ENCODE peak calls at places on chromosomes 12 and 14, in seven cellular contexts. N, X, H, C, E, A and Z are unnamed samples.

GRCh38 chr12:108570743-108571603 is 8.6 kb downstream of the ISCU start:
- DNase-seq in N (no peak), X (no peak), H (no peak), C (peak; percentile 43), E (no peak), A (no peak), Z (no peak)

GRCh38 chr12:132451172-132451835 is 38.6 kb upstream of the FBRSL1 start:
- DNase-seq in N (no peak), X (no peak), H (no peak), C (no peak), E (no peak), A (no peak), Z (no peak)

GRCh38 chr12:59698599-59698998 is 102.8 kb downstream of the SLC16A7 start:
- DNase-seq in N (no peak), X (no peak), H (no peak), C (no peak), E (no peak), A (no peak), Z (no peak)

GRCh38 chr14:77616133-77616453 is 344 bp downstream of the SPTLC2 start:
- DNase-seq in N (no peak), X (no peak), H (no peak), C (no peak), E (no peak), A (no peak), Z (no peak)

GRCh38 chr12:3034067-3034750 is 43.0 kb upstream of the TSPAN9 start:
- DNase-seq in N (peak; percentile 53), X (peak; percentile 59), H (peak; percentile 51), C (peak; percentile 88), E (no peak), A (peak; percentile 77), Z (peak; percentile 14)

GRCh38 chr12:121776190-121777098 is 17.0 kb downstream of the RHOF start:
- DNase-seq in N (peak; percentile 90), X (peak; percentile 87), H (peak; percentile 89), C (peak; percentile 73), E (peak; percentile 71), A (peak; percentile 91), Z (no peak)

GRCh38 chr14:28088125-28088524 is 678.5 kb upstream of the FOXG1 start:
- DNase-seq in N (no peak), X (no peak), H (no peak), C (no peak), E (no peak), A (no peak), Z (no peak)

GRCh38 chr12:85301054-85301453 is 21.0 kb downstream of the ALX1 start:
- DNase-seq in N (no peak), X (no peak), H (no peak), C (no peak), E (no peak), A (no peak), Z (peak; percentile 12)

GRCh38 chr14:79101388-79101787 is 931.2 kb downstream of the NRXN3 start:
- DNase-seq in N (no peak), X (no peak), H (no peak), C (no peak), E (no peak), A (no peak), Z (no peak)

GRCh38 chr14:97299661-97300060 is 502.5 kb downstream of the VRK1 start:
- DNase-seq in N (no peak), X (no peak), H (no peak), C (peak; percentile 41), E (peak; percentile 2), A (no peak), Z (no peak)

GRCh38 chr12:67758119-67758873 is 109.8 kb downstream of the DYRK2 start:
- DNase-seq in N (no peak), X (no peak), H (no peak), C (no peak), E (no peak), A (no peak), Z (no peak)

GRCh38 chr14:96710060-96710636 is 87.0 kb upstream of the VRK1 start:
- DNase-seq in N (no peak), X (no peak), H (no peak), C (no peak), E (no peak), A (no peak), Z (no peak)

GRCh38 chr12:106255952-106256351 is 8.1 kb upstream of the CKAP4 start:
- DNase-seq in N (no peak), X (no peak), H (no peak), C (peak; percentile 40), E (no peak), A (no peak), Z (no peak)

GRCh38 chr12:107415066-107415465 is 270.5 kb upstream of the PWP1 start:
- DNase-seq in N (no peak), X (no peak), H (no peak), C (no peak), E (no peak), A (no peak), Z (no peak)

GRCh38 chr12:26195641-26196423 is 459 bp downstream of the SSPN start:
- DNase-seq in N (peak; percentile 44), X (peak; percentile 78), H (peak; percentile 62), C (peak; percentile 61), E (no peak), A (peak; percentile 69), Z (no peak)

GRCh38 chr14:20262642-20263128 is 23.6 kb downstream of the OR11H4 start:
- DNase-seq in N (no peak), X (no peak), H (no peak), C (peak; percentile 50), E (no peak), A (no peak), Z (peak; percentile 79)

GRCh38 chr14:68645371-68645770 is 147.5 kb downstream of the ZFP36L1 start:
- DNase-seq in N (no peak), X (no peak), H (no peak), C (no peak), E (no peak), A (no peak), Z (no peak)

GRCh38 chr12:25121916-25122315 is 73.0 kb downstream of the DNAI7 start:
- DNase-seq in N (no peak), X (no peak), H (no peak), C (no peak), E (no peak), A (no peak), Z (no peak)

GRCh38 chr14:104373055-104373854 is 206.3 kb upstream of the C14orf180 start:
- DNase-seq in N (no peak), X (peak; percentile 38), H (no peak), C (no peak), E (no peak), A (no peak), Z (no peak)

GRCh38 chr12:98939350-98939749 is 294.3 kb downstream of the APAF1 start:
- DNase-seq in N (no peak), X (no peak), H (no peak), C (peak; percentile 69), E (no peak), A (no peak), Z (no peak)

GRCh38 chr14:71448431-71449315 is 483.6 kb upstream of the RGS6 start:
- DNase-seq in N (no peak), X (no peak), H (no peak), C (no peak), E (no peak), A (no peak), Z (no peak)
- H3K27ac ChIP-seq in N (no peak overlapping the region), X (no peak overlapping the region), H (no peak overlapping the region), C (no peak overlapping the region), E (no peak overlapping the region), A (no peak overlapping the region), Z (peak overlapping the region; percentile 47)

DNA sequence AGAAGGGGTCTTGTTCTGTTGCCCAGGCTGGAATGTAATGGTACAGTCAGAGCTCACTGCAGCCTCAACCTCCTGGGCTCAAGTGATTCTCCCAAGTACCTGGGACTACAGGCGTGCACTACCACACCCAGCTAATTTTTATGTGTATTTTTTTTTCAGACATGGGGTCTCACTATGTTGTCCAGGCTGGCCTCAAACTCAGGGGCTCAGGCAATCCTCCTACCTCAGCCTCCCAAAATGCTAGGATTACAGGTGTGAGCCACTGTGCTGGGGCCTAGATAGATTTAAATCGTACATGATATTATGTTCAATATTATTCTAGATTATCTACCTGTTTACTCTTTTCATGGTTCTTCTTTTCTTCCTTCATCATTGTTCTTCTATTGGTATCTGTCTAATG is 61.5 kb downstream of the IFT81 start:
- DNase-seq in N (no peak), X (no peak), H (no peak), C (no peak), E (no peak), A (no peak), Z (no peak)
- H3K27ac ChIP-seq in N (no peak overlapping the region), X (no peak overlapping the region), H (no peak overlapping the region), C (no peak overlapping the region), E (no peak overlapping the region), A (no peak overlapping the region), Z (no peak overlapping the region)

GRCh38 chr14:59585891-59586554 is 9.4 kb upstream of the CCDC175 start:
- DNase-seq in N (no peak), X (no peak), H (no peak), C (no peak), E (no peak), A (no peak), Z (no peak)
- H3K27ac ChIP-seq in N (no peak overlapping the region), X (no peak overlapping the region), H (no peak overlapping the region), C (no peak overlapping the region), E (no peak overlapping the region), A (no peak overlapping the region), Z (no peak overlapping the region)

GRCh38 chr12:113151655-113152054 is 2.1 kb downstream of the CFAP73 start:
- DNase-seq in N (no peak), X (no peak), H (no peak), C (no peak), E (no peak), A (no peak), Z (no peak)
- H3K27ac ChIP-seq in N (no peak overlapping the region), X (no peak overlapping the region), H (no peak overlapping the region), C (no peak overlapping the region), E (no peak overlapping the region), A (no peak overlapping the region), Z (no peak overlapping the region)

GRCh38 chr12:112317481-112317880 is 64.8 kb downstream of the HECTD4 start:
- DNase-seq in N (no peak), X (no peak), H (no peak), C (no peak), E (no peak), A (no peak), Z (no peak)

GRCh38 chr12:112322882-112323547 is 59.2 kb downstream of the HECTD4 start:
- DNase-seq in N (no peak), X (no peak), H (no peak), C (peak; percentile 10), E (no peak), A (no peak), Z (no peak)

GRCh38 chr12:112319395-112319794 is 62.8 kb downstream of the HECTD4 start:
- DNase-seq in N (no peak), X (no peak), H (no peak), C (no peak), E (no peak), A (no peak), Z (no peak)

GRCh38 chr12:112325157-112325556 is 57.1 kb downstream of the HECTD4 start:
- DNase-seq in N (no peak), X (no peak), H (no peak), C (no peak), E (no peak), A (no peak), Z (no peak)

DNA sequence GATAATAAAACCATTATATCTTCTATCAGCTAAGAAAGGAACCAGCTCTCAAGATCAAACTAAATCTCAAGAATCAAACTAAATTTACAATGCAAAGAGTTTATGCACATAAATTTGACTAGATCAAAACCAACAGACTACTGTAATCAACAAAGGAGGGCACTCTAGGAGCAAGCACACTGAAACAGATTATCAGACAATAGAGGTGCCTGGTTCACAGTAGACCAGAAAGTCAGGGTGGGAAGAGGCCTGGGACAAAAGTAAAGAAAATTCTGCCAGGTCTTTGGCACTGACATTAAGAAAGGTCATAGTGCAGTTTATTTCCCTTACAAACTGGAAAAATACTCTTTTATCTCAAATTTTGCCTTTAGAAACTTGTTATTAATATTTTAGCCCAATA is 61.0 kb downstream of the HECTD4 start:
- DNase-seq in N (no peak), X (no peak), H (no peak), C (peak; percentile 24), E (no peak), A (no peak), Z (no peak)
- H3K27ac ChIP-seq in N (no peak overlapping the region), X (no peak overlapping the region), H (no peak overlapping the region), C (no peak overlapping the region), E (no peak overlapping the region), A (no peak overlapping the region), Z (no peak overlapping the region)